ENCODE peak calls at places on chromosomes 1 and 21, in six cellular contexts. M is K562, H is GM12878, V is H1, U is HepG2, C is SK-N-SH. Y is an unnamed sample.

GRCh38 chr1:19257178-19257914 is 5.7 kb downstream of the MRTO4 start:
- DNase-seq in M (peak; percentile 38), H (no peak), V (no peak), U (no peak), C (no peak), Y (no peak)

GRCh38 chr21:34885125-34885524 is 164.0 kb downstream of the RUNX1 start:
- DNase-seq in M (no peak), H (no peak), V (no peak), U (no peak), C (no peak), Y (no peak)

GRCh38 chr1:89739013-89739843 is 81.6 kb upstream of the LRRC8D start:
- DNase-seq in M (peak; percentile 14), H (no peak), V (no peak), U (no peak), C (no peak), Y (no peak)

GRCh38 chr1:20070357-20070756 is 363 bp downstream of the PLA2G5 start:
- DNase-seq in M (no peak), H (no peak), V (no peak), U (no peak), C (no peak), Y (no peak)

GRCh38 chr21:44871576-44872265 is 1.8 kb downstream of the PTTG1IP start:
- DNase-seq in M (no peak), H (no peak), V (no peak), U (peak; percentile 71), C (no peak), Y (peak; percentile 25)

GRCh38 chr1:66521736-66522365 is 12.1 kb upstream of the SGIP1 start:
- DNase-seq in M (no peak), H (no peak), V (no peak), U (no peak), C (no peak), Y (no peak)

GRCh38 chr1:51242546-51242945 is 6.5 kb downstream of the RNF11 start:
- DNase-seq in M (no peak), H (no peak), V (no peak), U (no peak), C (no peak), Y (no peak)

GRCh38 chr1:82401116-82401515 is 600.4 kb downstream of the ADGRL2 start:
- DNase-seq in M (no peak), H (no peak), V (no peak), U (no peak), C (no peak), Y (no peak)

GRCh38 chr21:31456201-31456600 is 112.1 kb upstream of the TIAM1 start:
- DNase-seq in M (no peak), H (no peak), V (no peak), U (no peak), C (no peak), Y (no peak)

GRCh38 chr21:35244514-35244913 is 195.4 kb upstream of the RUNX1 start:
- DNase-seq in M (no peak), H (no peak), V (no peak), U (no peak), C (no peak), Y (no peak)

GRCh38 chr21:36261459-36261858 is 58.5 kb upstream of the MORC3 start:
- DNase-seq in M (no peak), H (no peak), V (no peak), U (no peak), C (no peak), Y (no peak)

GRCh38 chr1:238223067-238223640 is 332.4 kb upstream of the ZP4 start:
- DNase-seq in M (no peak), H (no peak), V (no peak), U (no peak), C (no peak), Y (no peak)

GRCh38 chr1:228045871-228046270 is 36.6 kb upstream of the ARF1 start:
- DNase-seq in M (no peak), H (no peak), V (no peak), U (no peak), C (no peak), Y (no peak)

GRCh38 chr1:200131551-200132125 is 104.1 kb downstream of the NR5A2 start:
- DNase-seq in M (no peak), H (no peak), V (no peak), U (peak; percentile 19), C (no peak), Y (no peak)

GRCh38 chr1:241606544-241606943 is 33.6 kb downstream of the CHML start:
- DNase-seq in M (no peak), H (no peak), V (no peak), U (no peak), C (no peak), Y (no peak)

GRCh38 chr1:61131248-61131647 is 48.9 kb downstream of the NFIA start:
- DNase-seq in M (no peak), H (no peak), V (no peak), U (no peak), C (no peak), Y (no peak)

GRCh38 chr1:114386129-114387037 is 124.6 kb downstream of the TRIM33 start:
- DNase-seq in M (peak; percentile 32), H (no peak), V (no peak), U (no peak), C (no peak), Y (no peak)

GRCh38 chr1:182709225-182709764 is 24.9 kb upstream of the RGS8 start:
- DNase-seq in M (no peak), H (no peak), V (no peak), U (no peak), C (no peak), Y (no peak)

GRCh38 chr1:209546390-209547080 is 37.0 kb upstream of the CAMK1G start:
- DNase-seq in M (no peak), H (no peak), V (no peak), U (no peak), C (no peak), Y (no peak)

GRCh38 chr1:182674346-182675246 is 9.8 kb downstream of the RGS8 start:
- DNase-seq in M (no peak), H (no peak), V (no peak), U (no peak), C (no peak), Y (no peak)

GRCh38 chr1:19708558-19708957 is 43.9 kb downstream of the HTR6 start:
- DNase-seq in M (no peak), H (no peak), V (no peak), U (no peak), C (no peak), Y (no peak)

GRCh38 chr1:66434096-66434495 is 99.9 kb upstream of the SGIP1 start:
- DNase-seq in M (no peak), H (no peak), V (no peak), U (no peak), C (no peak), Y (no peak)

GRCh38 chr1:38700077-38700470 is 159.5 kb downstream of the RRAGC start:
- DNase-seq in M (no peak), H (no peak), V (no peak), U (no peak), C (no peak), Y (no peak)

GRCh38 chr1:90593312-90593711 is 123.8 kb downstream of the BARHL2 start:
- DNase-seq in M (no peak), H (no peak), V (no peak), U (no peak), C (no peak), Y (no peak)

GRCh38 chr1:222994506-222995229 is 148.4 kb downstream of the TLR5 start:
- DNase-seq in M (no peak), H (no peak), V (no peak), U (no peak), C (no peak), Y (no peak)

DNA sequence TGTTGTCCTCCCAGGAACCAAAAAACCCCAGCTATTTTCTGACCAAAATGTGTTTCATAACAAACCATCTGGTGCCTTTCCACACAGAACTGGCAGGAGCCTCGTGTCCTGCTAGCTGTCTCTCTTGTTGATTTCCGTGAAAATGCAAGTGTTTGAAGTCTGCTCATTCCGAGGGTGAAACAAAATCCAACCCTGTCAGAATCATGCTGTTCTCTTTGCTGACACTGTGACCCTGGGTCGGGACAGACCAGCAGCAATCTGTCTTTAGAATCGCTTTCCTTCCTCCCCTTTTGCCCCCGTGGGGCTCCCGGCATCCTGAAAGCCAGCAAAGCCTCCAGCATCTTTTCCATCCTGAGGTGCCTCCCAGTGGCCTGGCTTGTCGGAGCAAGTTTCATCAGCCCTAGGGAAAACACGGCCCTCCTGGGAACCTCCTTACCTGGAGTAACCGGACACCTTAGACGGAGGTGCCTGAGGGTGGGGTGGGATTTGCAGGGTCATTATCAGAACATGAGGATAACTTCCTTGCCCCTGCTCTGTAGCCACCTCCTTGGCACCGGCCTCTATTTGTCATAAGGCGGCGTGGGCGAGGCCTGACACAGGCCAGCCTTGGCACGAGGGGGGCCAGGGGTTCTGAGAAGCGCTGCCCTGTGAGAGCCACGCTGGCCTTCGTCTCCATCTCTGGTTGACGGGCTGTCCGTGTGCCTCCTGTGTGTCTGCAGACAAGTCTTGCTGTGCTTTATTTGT is 24.9 kb downstream of the LDLRAP1 start:
- DNase-seq in M (no peak), H (no peak), V (peak; percentile 70), U (no peak), C (no peak), Y (peak; percentile 21)
- TF ChIP-seq GABPA in M (no peak), H (no peak), V (no peak), U (no peak), C (no peak), Y (no peak)

DNA sequence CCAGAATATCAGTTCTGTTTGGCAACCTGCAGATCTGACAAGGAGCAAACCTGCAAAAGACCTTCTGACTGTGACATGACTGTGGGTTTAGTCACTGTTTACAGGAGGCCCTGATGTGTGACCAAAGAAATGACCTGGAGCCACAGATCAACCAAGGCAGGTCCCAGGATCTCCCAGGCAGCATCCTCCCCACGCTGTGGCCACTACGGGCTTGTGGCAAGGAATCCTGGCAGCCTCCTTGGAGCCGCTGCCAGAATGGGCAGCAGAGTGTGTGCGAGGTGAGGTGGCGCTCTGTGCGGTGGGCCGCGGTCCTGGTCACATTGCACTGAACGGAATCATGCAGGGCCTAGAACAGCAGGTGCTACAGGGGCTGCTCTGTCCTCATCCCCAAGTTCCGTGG is 15.9 kb downstream of the MCM3AP start:
- DNase-seq in M (no peak), H (no peak), V (no peak), U (no peak), C (no peak), Y (no peak)
- TF ChIP-seq POLR2AphosphoS5 in M (no peak), H (no peak), V (no peak), U (no peak), C (no peak), Y (no peak)

GRCh38 chr1:167090289-167090942 is at the start of gene GPA33:
- DNase-seq in M (no peak), H (no peak), V (no peak), U (no peak), C (no peak), Y (peak; percentile 76)
- TF ChIP-seq GABPA in M (no peak), H (no peak), V (no peak), U (no peak), C (no peak), Y (no peak)

GRCh38 chr1:17416389-17416788 is 23.1 kb downstream of the RCC2 start:
- DNase-seq in M (no peak), H (no peak), V (no peak), U (no peak), C (no peak), Y (no peak)
- TF ChIP-seq POLR2AphosphoS5 in M (peak; percentile 3), H (no peak), V (peak; percentile 77), U (no peak), C (no peak), Y (peak; percentile 15)

DNA sequence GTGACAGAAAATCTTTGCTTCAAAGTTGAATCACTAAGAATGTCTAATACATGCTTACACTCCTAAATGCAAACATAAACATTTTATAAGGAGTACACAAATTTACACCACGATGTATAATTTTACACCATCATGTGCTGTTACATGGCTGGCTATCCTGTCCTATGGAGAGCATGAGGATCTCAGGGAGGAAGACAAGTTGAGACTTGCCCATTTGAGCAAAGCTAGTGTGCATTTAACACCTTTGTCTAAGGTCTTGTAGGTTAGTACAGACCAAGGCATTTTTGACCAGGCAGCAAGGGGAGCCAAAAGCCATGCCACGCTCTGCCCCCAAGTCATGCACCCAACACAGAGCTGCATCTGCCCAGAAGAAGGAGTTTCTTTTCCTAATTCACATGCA is 14.5 kb upstream of the COG2 start:
- DNase-seq in M (no peak), H (no peak), V (no peak), U (no peak), C (no peak), Y (no peak)
- TF ChIP-seq GABPA in M (no peak), H (no peak), V (no peak), U (no peak), C (no peak), Y (no peak)